ENCODE peak calls at places on chromosomes 11 and 22, in five cellular contexts. W, S, Z, B and A are unnamed samples.

GRCh38 chr22:34414467-34415440 is 494.5 kb upstream of the LARGE1 start:
- DNase-seq in W (peak; percentile 52), S (peak; percentile 46), Z (peak; percentile 6), B (peak; percentile 95), A (peak; percentile 21)

GRCh38 chr11:94043241-94043640 is 22.1 kb downstream of the HEPHL1 start:
- DNase-seq in W (no peak), S (no peak), Z (no peak), B (no peak), A (no peak)

GRCh38 chr11:59206635-59207034 is 6.1 kb downstream of the MPEG1 start:
- DNase-seq in W (peak; percentile 60), S (peak; percentile 75), Z (no peak), B (peak; percentile 66), A (peak; percentile 31)

GRCh38 chr11:15471028-15471708 is 356.4 kb downstream of the INSC start:
- DNase-seq in W (no peak), S (no peak), Z (no peak), B (no peak), A (peak; percentile 10)

GRCh38 chr11:10502065-10502680 is 38.8 kb downstream of the RNF141 start:
- DNase-seq in W (no peak), S (no peak), Z (no peak), B (no peak), A (no peak)

GRCh38 chr11:18321991-18322711 is at the start of the genes GTF2H1 and HPS5:
- DNase-seq in W (peak; percentile 98), S (peak; percentile 97), Z (peak; percentile 97), B (peak; percentile 98), A (peak; percentile 88)

GRCh38 chr11:132123854-132124835 is 753.7 kb downstream of the NTM start:
- DNase-seq in W (no peak), S (no peak), Z (no peak), B (no peak), A (no peak)

GRCh38 chr11:50412832-50413231 is 380.2 kb downstream of the OR4C45 start:
- DNase-seq in W (no peak), S (no peak), Z (no peak), B (no peak), A (no peak)

GRCh38 chr11:58900479-58901420 is 38.5 kb upstream of the GLYATL1 start:
- DNase-seq in W (peak; percentile 81), S (peak; percentile 96), Z (peak; percentile 75), B (peak; percentile 93), A (peak; percentile 61)

GRCh38 chr22:29109853-29110252 is 37.0 kb downstream of the KREMEN1 start:
- DNase-seq in W (no peak), S (no peak), Z (no peak), B (no peak), A (no peak)

GRCh38 chr11:65843811-65844210 is 10.0 kb downstream of the SNX32 start:
- DNase-seq in W (no peak), S (no peak), Z (no peak), B (no peak), A (no peak)

GRCh38 chr22:18031670-18032454 is 7.5 kb upstream of the MICAL3 start:
- DNase-seq in W (peak; percentile 53), S (peak; percentile 95), Z (peak; percentile 94), B (no peak), A (peak; percentile 24)

GRCh38 chr11:113505541-113506375 is 30.6 kb upstream of the DRD2 start:
- DNase-seq in W (no peak), S (peak; percentile 71), Z (peak; percentile 82), B (peak; percentile 33), A (peak; percentile 16)

GRCh38 chr11:44963071-44963575 is 12.4 kb upstream of the TP53I11 start:
- DNase-seq in W (no peak), S (no peak), Z (no peak), B (peak; percentile 50), A (no peak)
- H3K4me3 ChIP-seq in W (no peak overlapping the region), S (no peak overlapping the region), Z (no peak overlapping the region), B (no peak overlapping the region), A (no peak overlapping the region)

GRCh38 chr11:27097538-27097937 is 56.9 kb downstream of the BBOX1 start:
- DNase-seq in W (no peak), S (no peak), Z (no peak), B (no peak), A (no peak)

GRCh38 chr11:27095050-27095449 is 54.4 kb downstream of the BBOX1 start:
- DNase-seq in W (no peak), S (no peak), Z (no peak), B (no peak), A (no peak)

GRCh38 chr11:27100534-27100933 is 59.9 kb downstream of the BBOX1 start:
- DNase-seq in W (no peak), S (no peak), Z (peak; percentile 52), B (no peak), A (no peak)
- H3K27me3 ChIP-seq in W (no peaks in the 10 kb centered on the region), S (peaks cover 8% of the 10 kb centered on the region), Z (no peaks in the 10 kb centered on the region), B (no peaks in the 10 kb centered on the region), A (no peaks in the 10 kb centered on the region)

DNA sequence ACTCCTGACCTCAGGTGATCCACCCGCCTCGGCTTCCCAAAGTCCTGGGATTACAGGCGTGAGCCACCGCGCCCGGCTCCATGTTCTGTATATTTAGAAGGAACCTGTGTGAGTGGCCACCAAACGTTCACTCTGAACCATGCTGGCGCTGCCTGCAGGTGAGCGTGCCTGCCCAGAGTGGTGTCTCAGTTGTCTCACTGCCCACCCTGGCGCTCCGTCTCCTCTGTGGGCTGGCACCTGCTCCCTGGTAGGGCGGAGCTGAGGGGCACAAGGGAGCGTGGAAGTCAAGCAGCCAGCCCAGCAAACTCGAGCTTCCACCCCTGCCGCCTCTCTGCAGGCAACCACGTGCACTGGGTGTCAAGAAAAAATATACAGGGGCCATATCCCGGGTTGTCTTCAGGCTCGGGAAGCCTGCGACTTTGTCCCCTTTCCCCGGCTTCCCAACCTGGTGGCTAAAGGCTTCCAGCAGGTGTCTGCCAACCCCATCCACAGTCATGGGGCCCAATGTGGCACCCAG is 16.7 kb downstream of the TXN2 start:
- DNase-seq in W (peak; percentile 36), S (no peak), Z (no peak), B (no peak), A (no peak)
- H3K4me1 ChIP-seq in W (peaks cover 63% of the 10 kb centered on the region), S (peaks cover 70% of the 10 kb centered on the region), Z (peaks cover 62% of the 10 kb centered on the region), B (peaks cover 2% of the 10 kb centered on the region), A (peaks cover 12% of the 10 kb centered on the region)

DNA sequence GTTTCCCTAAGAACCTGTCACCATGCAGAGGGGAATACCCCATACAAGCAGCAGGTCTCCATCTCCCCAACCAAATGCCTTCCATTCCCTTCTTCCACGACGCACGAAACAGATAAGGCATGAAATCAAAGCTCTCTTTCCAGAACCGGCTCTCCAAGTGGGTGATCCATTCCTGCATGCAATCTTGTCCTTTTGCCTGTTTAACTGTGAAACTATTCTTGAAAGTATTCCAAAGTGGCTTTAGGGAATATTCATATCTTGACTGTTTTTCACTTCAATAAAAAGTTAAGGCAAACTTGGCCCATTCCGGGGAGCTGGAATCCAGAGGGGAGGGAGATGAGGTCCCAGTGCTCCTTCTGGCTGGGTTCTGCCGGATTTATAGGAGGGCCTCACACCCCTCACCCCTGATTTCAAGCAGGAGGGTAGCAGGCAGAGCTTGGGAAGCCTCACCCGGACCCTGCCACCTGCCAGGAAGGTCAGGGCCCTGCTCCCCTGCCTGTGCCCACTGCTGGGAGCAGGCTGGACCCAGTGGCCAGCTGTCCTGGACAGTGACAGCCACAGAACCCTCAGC is 60.9 kb downstream of the SCGB1A1 start:
- DNase-seq in W (no peak), S (no peak), Z (no peak), B (no peak), A (no peak)
- H3K4me3 ChIP-seq in W (no peak overlapping the region), S (no peak overlapping the region), Z (no peak overlapping the region), B (no peak overlapping the region), A (no peak overlapping the region)

DNA sequence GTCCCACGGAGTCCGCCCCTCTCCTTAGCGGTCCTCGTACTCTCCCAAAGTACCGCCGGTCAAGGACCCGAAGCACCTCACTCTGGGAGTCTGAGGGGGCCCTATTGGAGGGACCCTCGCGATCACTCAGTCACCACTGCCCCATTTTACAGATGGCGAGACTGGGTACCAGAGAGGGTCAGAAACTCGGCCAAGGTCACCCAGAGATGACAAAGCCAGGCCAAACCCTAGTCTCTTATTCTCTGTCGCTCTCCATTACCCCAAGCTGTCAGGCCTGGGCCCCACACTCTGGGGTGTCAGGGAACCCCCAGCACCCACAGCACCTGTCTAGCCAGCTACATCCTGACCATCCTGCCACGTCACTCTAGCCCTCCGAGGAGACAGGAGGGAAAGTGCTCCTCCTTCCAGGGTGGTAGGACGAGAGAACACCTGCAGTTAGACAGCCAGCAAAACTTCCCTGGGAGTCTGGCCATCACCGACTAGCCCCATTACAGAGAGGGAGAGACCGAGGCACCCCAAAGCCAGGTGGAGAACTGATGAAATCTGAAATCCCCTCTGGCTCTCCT is 1.4 kb upstream of the KCNJ4 start:
- DNase-seq in W (no peak), S (no peak), Z (no peak), B (no peak), A (no peak)
- H3K27me3 ChIP-seq in W (peaks cover 13% of the 10 kb centered on the region), S (peaks cover 10% of the 10 kb centered on the region), Z (peaks cover 73% of the 10 kb centered on the region), B (peaks cover 99% of the 10 kb centered on the region), A (peaks cover 58% of the 10 kb centered on the region)